ENCODE peak calls at places on chromosomes 7 and 10, in five cellular contexts. One of them, this sample, is unnamed.

GRCh38 chr7:113140956-113141355 is 22.6 kb upstream of the SMIM30 start:
- DNase-seq in cardiac fibroblast: no peak
- DNase-seq in lower leg skin: no peak
- DNase-seq in BJ: no peak
- DNase-seq in fibroblast of the aortic adventitia: no peak
- DNase-seq in this sample: no peak

GRCh38 chr10:62093863-62094291 is 174.8 kb downstream of the RTKN2 start:
- DNase-seq in cardiac fibroblast: peak
- DNase-seq in lower leg skin: no peak
- DNase-seq in BJ: peak
- DNase-seq in fibroblast of the aortic adventitia: peak
- DNase-seq in this sample: no peak

GRCh38 chr7:5041047-5041446 is 4.6 kb upstream of the RBAK start:
- DNase-seq in cardiac fibroblast: no peak
- DNase-seq in lower leg skin: no peak
- DNase-seq in BJ: no peak
- DNase-seq in fibroblast of the aortic adventitia: no peak
- DNase-seq in this sample: no peak

GRCh38 chr10:31321396-31321941 is 2.5 kb downstream of the ZEB1 start:
- DNase-seq in cardiac fibroblast: peak
- DNase-seq in lower leg skin: no peak
- DNase-seq in BJ: no peak
- DNase-seq in fibroblast of the aortic adventitia: peak
- DNase-seq in this sample: no peak

GRCh38 chr10:100887761-100888296 is 24.9 kb upstream of the SLF2 start:
- DNase-seq in cardiac fibroblast: no peak
- DNase-seq in lower leg skin: no peak
- DNase-seq in BJ: no peak
- DNase-seq in fibroblast of the aortic adventitia: no peak
- DNase-seq in this sample: no peak

GRCh38 chr7:99109108-99110051 is 34.5 kb downstream of the SMURF1 start:
- DNase-seq in cardiac fibroblast: peak
- DNase-seq in lower leg skin: no peak
- DNase-seq in BJ: no peak
- DNase-seq in fibroblast of the aortic adventitia: peak
- DNase-seq in this sample: no peak

GRCh38 chr7:106126170-106126938 is 14.2 kb upstream of the SYPL1 start:
- DNase-seq in cardiac fibroblast: peak
- DNase-seq in lower leg skin: no peak
- DNase-seq in BJ: no peak
- DNase-seq in fibroblast of the aortic adventitia: peak
- DNase-seq in this sample: no peak

GRCh38 chr7:123230147-123230546 is 30.4 kb upstream of the SLC13A1 start:
- DNase-seq in cardiac fibroblast: no peak
- DNase-seq in lower leg skin: no peak
- DNase-seq in BJ: no peak
- DNase-seq in fibroblast of the aortic adventitia: no peak
- DNase-seq in this sample: no peak

GRCh38 chr10:119006451-119007210 is 22.9 kb upstream of the NANOS1 start:
- DNase-seq in cardiac fibroblast: peak
- DNase-seq in lower leg skin: peak
- DNase-seq in BJ: peak
- DNase-seq in fibroblast of the aortic adventitia: peak
- DNase-seq in this sample: peak

GRCh38 chr10:95305606-95306385 is 15.0 kb upstream of the PDLIM1 start:
- DNase-seq in cardiac fibroblast: peak
- DNase-seq in lower leg skin: no peak
- DNase-seq in BJ: no peak
- DNase-seq in fibroblast of the aortic adventitia: no peak
- DNase-seq in this sample: no peak

GRCh38 chr10:10141983-10142382 is 875.7 kb upstream of the CELF2 start:
- DNase-seq in cardiac fibroblast: no peak
- DNase-seq in lower leg skin: no peak
- DNase-seq in BJ: no peak
- DNase-seq in fibroblast of the aortic adventitia: no peak
- DNase-seq in this sample: no peak

GRCh38 chr10:63375458-63375857 is 90.3 kb downstream of the JMJD1C start:
- DNase-seq in cardiac fibroblast: no peak
- DNase-seq in lower leg skin: no peak
- DNase-seq in BJ: no peak
- DNase-seq in fibroblast of the aortic adventitia: no peak
- DNase-seq in this sample: no peak

GRCh38 chr10:63375859-63376258 is 89.9 kb downstream of the JMJD1C start:
- DNase-seq in cardiac fibroblast: peak
- DNase-seq in lower leg skin: no peak
- DNase-seq in BJ: no peak
- DNase-seq in fibroblast of the aortic adventitia: peak
- DNase-seq in this sample: no peak

GRCh38 chr10:63375006-63375405 is 90.8 kb downstream of the JMJD1C start:
- DNase-seq in cardiac fibroblast: peak
- DNase-seq in lower leg skin: no peak
- DNase-seq in BJ: no peak
- DNase-seq in fibroblast of the aortic adventitia: no peak
- DNase-seq in this sample: no peak

GRCh38 chr10:63373176-63373575 is 92.6 kb downstream of the JMJD1C start:
- DNase-seq in cardiac fibroblast: no peak
- DNase-seq in lower leg skin: no peak
- DNase-seq in BJ: no peak
- DNase-seq in fibroblast of the aortic adventitia: no peak
- DNase-seq in this sample: no peak

DNA sequence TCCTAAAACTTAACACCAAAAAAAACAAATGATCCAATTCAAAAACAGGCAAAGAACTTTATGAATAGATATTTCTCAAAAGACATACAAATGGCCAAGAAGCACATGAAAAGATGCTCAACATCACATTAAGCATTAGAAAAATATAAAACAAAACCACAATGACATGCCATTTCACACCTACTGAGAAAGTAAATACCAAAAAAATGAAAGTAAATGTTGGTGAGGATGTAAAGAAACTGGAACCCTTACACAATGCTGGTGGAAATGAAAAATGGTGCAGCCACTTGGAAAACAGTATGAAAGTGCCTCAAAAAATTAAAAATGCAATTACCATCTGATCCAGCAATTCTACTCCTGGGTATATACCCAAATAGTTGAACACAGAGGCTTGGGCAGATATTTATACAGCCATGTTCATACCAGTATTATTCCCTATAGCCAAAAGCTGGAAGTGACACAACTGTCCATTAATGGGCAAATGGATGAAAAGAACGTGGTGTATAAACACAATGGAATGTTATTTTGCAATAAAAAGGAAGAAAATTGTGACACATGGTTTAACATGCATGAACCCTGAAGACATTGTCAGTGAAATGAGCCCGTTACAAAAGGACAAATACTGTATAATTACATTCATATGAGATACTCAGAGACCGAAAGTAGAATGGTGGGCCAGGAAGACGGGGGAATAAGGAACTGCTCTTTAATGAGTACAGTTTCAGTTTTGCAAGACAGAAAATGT is 89.0 kb downstream of the JMJD1C start:
- DNase-seq in cardiac fibroblast: peak
- DNase-seq in lower leg skin: no peak
- DNase-seq in BJ: peak
- DNase-seq in fibroblast of the aortic adventitia: peak
- DNase-seq in this sample: no peak
- H3K4me3 ChIP-seq in cardiac fibroblast: no peak
- H3K4me3 ChIP-seq in lower leg skin: no peak
- H3K4me3 ChIP-seq in BJ: peak
- H3K4me3 ChIP-seq in fibroblast of the aortic adventitia: no peak
- H3K4me3 ChIP-seq in this sample: no peak

GRCh38 chr7:17646181-17646956 is 293.9 kb downstream of the SNX13 start:
- DNase-seq in cardiac fibroblast: peak
- DNase-seq in lower leg skin: no peak
- DNase-seq in BJ: no peak
- DNase-seq in fibroblast of the aortic adventitia: peak
- DNase-seq in this sample: peak
- TF ChIP-seq CTCF in cardiac fibroblast: peak
- TF ChIP-seq CTCF in lower leg skin: no peak
- TF ChIP-seq CTCF in BJ: peak
- TF ChIP-seq CTCF in fibroblast of the aortic adventitia: peak
- TF ChIP-seq CTCF in this sample: peak

DNA sequence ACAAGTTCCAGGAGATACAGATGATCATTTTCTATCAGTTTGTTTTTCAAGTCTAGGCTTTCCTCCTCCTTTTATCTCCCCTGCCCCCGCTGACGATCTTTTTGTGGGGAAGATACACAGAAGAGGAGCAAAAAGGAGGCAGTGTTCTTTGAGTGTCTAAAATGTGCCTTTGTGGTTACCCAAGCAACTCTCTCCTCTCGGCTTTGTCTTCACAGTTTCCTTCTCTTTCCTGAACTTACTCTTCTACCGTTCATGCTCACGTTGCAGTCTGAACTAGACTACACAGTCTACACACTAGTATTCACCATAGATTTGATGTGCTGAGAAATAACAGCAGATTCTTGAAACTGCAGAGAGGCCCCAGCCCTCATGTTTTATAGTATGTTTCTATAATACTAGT is 23.6 kb downstream of the CEP41 start:
- DNase-seq in cardiac fibroblast: no peak
- DNase-seq in lower leg skin: no peak
- DNase-seq in BJ: no peak
- DNase-seq in fibroblast of the aortic adventitia: no peak
- DNase-seq in this sample: no peak
- H3K4me3 ChIP-seq in cardiac fibroblast: no peak
- H3K4me3 ChIP-seq in lower leg skin: no peak
- H3K4me3 ChIP-seq in BJ: no peak
- H3K4me3 ChIP-seq in fibroblast of the aortic adventitia: no peak
- H3K4me3 ChIP-seq in this sample: no peak

GRCh38 chr10:124566222-124566888 is 104.7 kb downstream of the LHPP start:
- DNase-seq in cardiac fibroblast: no peak
- DNase-seq in lower leg skin: no peak
- DNase-seq in BJ: no peak
- DNase-seq in fibroblast of the aortic adventitia: no peak
- DNase-seq in this sample: no peak

GRCh38 chr10:124563320-124563719 is 101.7 kb downstream of the LHPP start:
- DNase-seq in cardiac fibroblast: no peak
- DNase-seq in lower leg skin: no peak
- DNase-seq in BJ: no peak
- DNase-seq in fibroblast of the aortic adventitia: no peak
- DNase-seq in this sample: no peak

GRCh38 chr10:124564881-124565280 is 103.3 kb downstream of the LHPP start:
- DNase-seq in cardiac fibroblast: no peak
- DNase-seq in lower leg skin: no peak
- DNase-seq in BJ: no peak
- DNase-seq in fibroblast of the aortic adventitia: no peak
- DNase-seq in this sample: no peak

GRCh38 chr10:124566981-124567835 is 105.6 kb downstream of the LHPP start:
- DNase-seq in cardiac fibroblast: no peak
- DNase-seq in lower leg skin: no peak
- DNase-seq in BJ: no peak
- DNase-seq in fibroblast of the aortic adventitia: no peak
- DNase-seq in this sample: no peak

DNA sequence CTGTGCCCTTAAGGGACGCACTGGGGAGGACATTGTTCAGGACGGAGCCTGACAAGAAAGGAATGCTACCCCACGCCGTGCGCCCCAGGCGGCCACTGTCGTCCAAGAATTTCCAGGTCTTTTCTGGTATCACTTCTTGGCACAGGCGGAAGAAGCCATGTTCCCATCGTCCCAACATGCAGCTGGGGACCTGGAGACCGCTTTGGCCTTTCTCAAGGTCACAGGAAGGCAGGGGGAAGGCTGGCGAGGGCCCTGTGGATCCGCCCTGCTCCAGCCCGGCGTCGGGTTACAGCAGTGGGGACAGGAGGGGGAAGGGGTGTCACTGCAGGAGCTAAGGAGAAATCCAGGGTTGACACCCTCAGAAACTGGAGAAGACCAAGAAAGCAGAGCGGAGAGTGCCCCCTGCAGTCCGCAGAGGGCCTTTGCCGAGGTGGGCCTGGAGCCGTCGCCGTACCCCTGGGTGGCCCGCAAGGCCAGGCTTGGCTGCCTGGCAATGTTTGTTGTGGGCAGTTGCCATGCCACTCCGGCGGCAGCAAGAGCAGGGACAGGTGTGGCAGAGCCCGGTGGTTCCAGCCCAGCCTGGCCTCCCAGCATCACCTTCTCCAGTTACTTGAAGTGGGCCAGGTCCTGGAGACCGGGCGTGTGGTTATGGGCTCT is 104.1 kb downstream of the LHPP start:
- DNase-seq in cardiac fibroblast: peak
- DNase-seq in lower leg skin: no peak
- DNase-seq in BJ: no peak
- DNase-seq in fibroblast of the aortic adventitia: no peak
- DNase-seq in this sample: no peak
- TF ChIP-seq CTCF in cardiac fibroblast: peak
- TF ChIP-seq CTCF in lower leg skin: no peak
- TF ChIP-seq CTCF in BJ: no peak
- TF ChIP-seq CTCF in fibroblast of the aortic adventitia: peak
- TF ChIP-seq CTCF in this sample: peak

GRCh38 chr7:129263168-129263567 is 38.3 kb downstream of the AHCYL2 start:
- DNase-seq in cardiac fibroblast: no peak
- DNase-seq in lower leg skin: no peak
- DNase-seq in BJ: no peak
- DNase-seq in fibroblast of the aortic adventitia: no peak
- DNase-seq in this sample: no peak

GRCh38 chr7:129265328-129265727 is 40.5 kb downstream of the AHCYL2 start:
- DNase-seq in cardiac fibroblast: no peak
- DNase-seq in lower leg skin: no peak
- DNase-seq in BJ: no peak
- DNase-seq in fibroblast of the aortic adventitia: no peak
- DNase-seq in this sample: no peak

GRCh38 chr7:129258649-129259389 is 34.0 kb downstream of the AHCYL2 start:
- DNase-seq in cardiac fibroblast: no peak
- DNase-seq in lower leg skin: no peak
- DNase-seq in BJ: no peak
- DNase-seq in fibroblast of the aortic adventitia: no peak
- DNase-seq in this sample: no peak

GRCh38 chr7:129264534-129264933 is 39.7 kb downstream of the AHCYL2 start:
- DNase-seq in cardiac fibroblast: no peak
- DNase-seq in lower leg skin: no peak
- DNase-seq in BJ: no peak
- DNase-seq in fibroblast of the aortic adventitia: no peak
- DNase-seq in this sample: peak

GRCh38 chr7:129262333-129262732 is 37.5 kb downstream of the AHCYL2 start:
- DNase-seq in cardiac fibroblast: no peak
- DNase-seq in lower leg skin: no peak
- DNase-seq in BJ: no peak
- DNase-seq in fibroblast of the aortic adventitia: no peak
- DNase-seq in this sample: no peak
- H3K4me3 ChIP-seq in cardiac fibroblast: no peak
- H3K4me3 ChIP-seq in lower leg skin: no peak
- H3K4me3 ChIP-seq in BJ: no peak
- H3K4me3 ChIP-seq in fibroblast of the aortic adventitia: no peak
- H3K4me3 ChIP-seq in this sample: no peak

DNA sequence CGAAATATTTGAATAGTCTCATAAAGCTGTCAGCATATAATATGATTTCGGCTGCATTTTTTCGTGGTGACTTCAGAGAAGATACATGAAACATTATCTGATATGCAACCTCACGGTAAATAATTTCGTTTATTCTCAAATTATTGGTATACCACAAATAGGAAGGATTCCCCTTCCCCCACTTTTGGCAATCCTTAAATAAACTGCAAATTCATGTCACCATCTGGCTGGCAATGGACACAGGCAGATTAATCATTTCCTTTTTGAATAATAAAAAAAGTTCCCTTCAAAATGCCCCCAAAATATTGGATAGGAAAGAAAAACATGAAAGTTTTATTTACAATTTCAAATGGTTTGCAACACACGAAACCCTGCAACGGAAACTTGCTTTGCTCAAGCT is 234.5 kb upstream of the MEOX2 start:
- DNase-seq in cardiac fibroblast: no peak
- DNase-seq in lower leg skin: no peak
- DNase-seq in BJ: no peak
- DNase-seq in fibroblast of the aortic adventitia: no peak
- DNase-seq in this sample: no peak
- TF ChIP-seq CTCF in cardiac fibroblast: no peak
- TF ChIP-seq CTCF in lower leg skin: no peak
- TF ChIP-seq CTCF in BJ: no peak
- TF ChIP-seq CTCF in fibroblast of the aortic adventitia: no peak
- TF ChIP-seq CTCF in this sample: no peak